ENCODE peak calls at places on chromosomes 4 and X, in five cellular contexts. W is T-cell, O is epithelial cell of esophagus, M is left colon, P is Right ventricle myocardium superior. U is an unnamed sample.

GRCh38 chr4:184529283-184529682 is 54.9 kb upstream of the IRF2 start:
- DNase-seq in W (no peak), M (no peak), O (peak), P (no peak), U (no peak)

GRCh38 chr4:127846765-127847164 is 33.9 kb upstream of the PLK4 start:
- DNase-seq in P (no peak), W (no peak), O (no peak), M (no peak), U (no peak)

GRCh38 chr4:108270466-108271450 is 102.0 kb upstream of the LEF1 start:
- DNase-seq in O (peak), M (no peak), P (no peak), W (no peak), U (no peak)

GRCh38 chr4:100095729-100096595 is 94.3 kb downstream of the DDIT4L start:
- DNase-seq in W (peak), P (peak), O (peak), M (peak), U (no peak)

GRCh38 chr4:40627540-40627939 is 2.1 kb downstream of the RBM47 start:
- DNase-seq in M (no peak), W (no peak), P (no peak), O (peak), U (no peak)

GRCh38 chr4:47031011-47031678 is at the start of gene GABRB1:
- DNase-seq in W (no peak), M (peak), P (peak), O (peak), U (peak)

GRCh38 chr4:100414016-100414790 is 103.6 kb downstream of the EMCN start:
- DNase-seq in O (peak), P (no peak), M (no peak), W (no peak), U (no peak)

GRCh38 chr4:26124753-26125236 is 196.0 kb upstream of the RBPJ start:
- DNase-seq in W (no peak), P (no peak), M (no peak), O (peak), U (no peak)

GRCh38 chr4:2071912-2072867 is 13.1 kb downstream of the NAT8L start:
- DNase-seq in W (no peak), P (peak), M (no peak), O (no peak), U (no peak)

GRCh38 chrX:153781428-153782047 is 697 bp downstream of the SRPK3 start:
- DNase-seq in P (peak), W (no peak), M (peak), O (no peak), U (peak)

GRCh38 chr4:6042293-6043063 is 24.2 kb upstream of the C4orf50 start:
- DNase-seq in P (no peak), O (no peak), M (no peak), W (no peak), U (no peak)

GRCh38 chrX:132491191-132491590 is 2.4 kb upstream of the MBNL3 start:
- DNase-seq in P (no peak), O (peak), M (no peak), W (peak), U (no peak)

GRCh38 chr4:182937268-182938208 is 20.4 kb upstream of the DCTD start:
- DNase-seq in W (no peak), O (no peak), P (no peak), M (no peak), U (no peak)

U was measured in mucosa of descending colon.